ENCODE peak calls at places on chromosome 13, in nine cellular contexts. L, T, Z, P, Y, F, B, I and U are unnamed samples.

GRCh38 chr13:48806522-48806921 is 152.8 kb downstream of the CYSLTR2 start:
- DNase-seq in L (no peak), T (no peak), Z (no peak), P (no peak), Y (no peak), F (no peak), B (peak), I (peak), U (no peak)

GRCh38 chr13:34006011-34006410 is 188.1 kb downstream of the RFC3 start:
- DNase-seq in L (no peak), T (no peak), Z (no peak), P (no peak), Y (no peak), F (no peak), B (no peak), I (no peak), U (no peak)

GRCh38 chr13:70523622-70524021 is 415.4 kb upstream of the KLHL1 start:
- DNase-seq in L (no peak), T (no peak), Z (no peak), P (no peak), Y (no peak), F (no peak), B (no peak), I (no peak), U (no peak)

GRCh38 chr13:111429064-111429558 is 108.7 kb downstream of the TEX29 start:
- DNase-seq in L (peak), T (no peak), Z (no peak), P (peak), Y (peak), F (no peak), B (peak), I (peak), U (peak)

GRCh38 chr13:42906257-42906656 is 85.8 kb downstream of the EPSTI1 start:
- DNase-seq in L (no peak), T (no peak), Z (no peak), P (no peak), Y (no peak), F (no peak), B (no peak), I (no peak), U (no peak)

GRCh38 chr13:38135590-38135989 is 214.1 kb upstream of the UFM1 start:
- DNase-seq in L (no peak), T (no peak), Z (no peak), P (no peak), Y (no peak), F (no peak), B (no peak), I (no peak), U (no peak)

GRCh38 chr13:50222569-50223332 is 207.5 kb downstream of the KCNRG start:
- DNase-seq in L (no peak), T (no peak), Z (peak), P (no peak), Y (no peak), F (peak), B (peak), I (peak), U (peak)

GRCh38 chr13:44306401-44307192 is 67.0 kb upstream of the SERP2 start:
- DNase-seq in L (peak), T (no peak), Z (peak), P (no peak), Y (no peak), F (peak), B (peak), I (no peak), U (no peak)

GRCh38 chr13:111115051-111115840 is at the start of gene ARHGEF7:
- DNase-seq in L (peak), T (no peak), Z (no peak), P (no peak), Y (no peak), F (no peak), B (no peak), I (no peak), U (no peak)

GRCh38 chr13:69935043-69935442 is 172.6 kb upstream of the ATXN8OS start:
- DNase-seq in L (no peak), T (no peak), Z (no peak), P (no peak), Y (no peak), F (no peak), B (peak), I (peak), U (no peak)

GRCh38 chr13:101473458-101473857 is 21.0 kb downstream of the ITGBL1 start:
- DNase-seq in L (no peak), T (no peak), Z (no peak), P (no peak), Y (no peak), F (no peak), B (peak), I (no peak), U (no peak)

GRCh38 chr13:28548872-28549271 is 53.9 kb upstream of the FLT1 start:
- DNase-seq in L (peak), T (no peak), Z (no peak), P (no peak), Y (no peak), F (no peak), B (no peak), I (no peak), U (no peak)

GRCh38 chr13:105272660-105273631 is 1262.5 kb downstream of the EFNB2 start:
- DNase-seq in L (no peak), T (no peak), Z (no peak), P (no peak), Y (no peak), F (no peak), B (no peak), I (peak), U (no peak)

GRCh38 chr13:42239644-42240043 is 32.3 kb upstream of the AKAP11 start:
- DNase-seq in L (no peak), T (no peak), Z (no peak), P (no peak), Y (no peak), F (no peak), B (no peak), I (no peak), U (no peak)